ENCODE peak calls at places on chromosomes 13 and 19, in eight cellular contexts. R is upper lobe of right lung, F is breast epithelium, X is Peyer's patch, N is H7, B is adipocyte, Q is left ventricle myocardium inferior, I is hepatocyte. S is an unnamed sample.

GRCh38 chr13:61466280-61466679 is 50.6 kb upstream of the PCDH20 start:
- DNase-seq in R (no peak), F (no peak), X (no peak), N (peak), B (no peak), Q (no peak), I (no peak), S (no peak)

GRCh38 chr13:95023405-95023804 is 277.8 kb downstream of the ABCC4 start:
- DNase-seq in R (no peak), F (no peak), X (no peak), N (no peak), B (no peak), Q (no peak), I (no peak), S (no peak)

GRCh38 chr13:23687614-23688013 is 117.4 kb downstream of the TNFRSF19 start:
- DNase-seq in R (no peak), F (no peak), X (no peak), N (no peak), B (no peak), Q (no peak), I (no peak), S (no peak)

GRCh38 chr13:44410328-44410859 is 36.8 kb downstream of the SERP2 start:
- DNase-seq in R (no peak), F (no peak), X (no peak), N (no peak), B (no peak), Q (no peak), I (no peak), S (no peak)

GRCh38 chr13:41354416-41354815 is 43.3 kb downstream of the NAA16 start:
- DNase-seq in R (no peak), F (no peak), X (no peak), N (no peak), B (no peak), Q (no peak), I (no peak), S (no peak)

GRCh38 chr19:55041627-55042343 is 3.7 kb upstream of the GP6 start:
- DNase-seq in R (peak), F (no peak), X (no peak), N (peak), B (no peak), Q (no peak), I (no peak), S (no peak)

GRCh38 chr13:113723400-113724015 is 35.5 kb upstream of the TMEM255B start:
- DNase-seq in R (no peak), F (no peak), X (no peak), N (no peak), B (peak), Q (no peak), I (no peak), S (no peak)

GRCh38 chr19:47663435-47663910 is 49.7 kb upstream of the EHD2 start:
- DNase-seq in R (no peak), F (no peak), X (no peak), N (no peak), B (peak), Q (no peak), I (peak), S (peak)

GRCh38 chr13:20128459-20128927 is 32.4 kb downstream of the GJA3 start:
- DNase-seq in R (peak), F (no peak), X (no peak), N (peak), B (no peak), Q (no peak), I (peak), S (no peak)

GRCh38 chr19:5321851-5322681 is 18.5 kb downstream of the PTPRS start:
- DNase-seq in R (no peak), F (no peak), X (peak), N (peak), B (no peak), Q (no peak), I (no peak), S (no peak)

GRCh38 chr13:101449971-101450748 is 2.3 kb upstream of the ITGBL1 start:
- DNase-seq in R (no peak), F (peak), X (no peak), N (no peak), B (peak), Q (no peak), I (no peak), S (peak)

GRCh38 chr19:31533114-31533513 is 183.9 kb upstream of the TSHZ3 start:
- DNase-seq in R (no peak), F (no peak), X (no peak), N (no peak), B (no peak), Q (no peak), I (no peak), S (no peak)

GRCh38 chr13:99294198-99294597 is 13.0 kb downstream of the GPR183 start:
- DNase-seq in R (no peak), F (no peak), X (no peak), N (no peak), B (no peak), Q (no peak), I (no peak), S (no peak)

GRCh38 chr19:39236527-39236926 is 8.3 kb downstream of the IFNL3 start:
- DNase-seq in R (no peak), F (no peak), X (peak), N (peak), B (no peak), Q (no peak), I (no peak), S (no peak)

GRCh38 chr19:38451629-38452028 is 18.1 kb downstream of the RYR1 start:
- DNase-seq in R (no peak), F (no peak), X (no peak), N (peak), B (no peak), Q (no peak), I (no peak), S (no peak)

GRCh38 chr13:59687028-59687427 is 476.7 kb downstream of the DIAPH3 start:
- DNase-seq in R (no peak), F (no peak), X (no peak), N (no peak), B (no peak), Q (no peak), I (no peak), S (no peak)

GRCh38 chr19:801030-801860 is 4.0 kb downstream of the PTBP1 start:
- DNase-seq in R (peak), F (no peak), X (no peak), N (peak), B (peak), Q (peak), I (no peak), S (peak)

GRCh38 chr19:6087074-6087506 is 23.2 kb downstream of the RFX2 start:
- DNase-seq in R (peak), F (no peak), X (peak), N (no peak), B (no peak), Q (no peak), I (peak), S (no peak)

GRCh38 chr13:74132768-74133656 is 1.2 kb downstream of the KLF12 start:
- DNase-seq in R (peak), F (no peak), X (peak), N (peak), B (peak), Q (peak), I (peak), S (peak)

GRCh38 chr19:1467228-1467511 is 11.8 kb downstream of the C19orf25 start:
- DNase-seq in R (no peak), F (no peak), X (no peak), N (no peak), B (no peak), Q (no peak), I (no peak), S (no peak)

GRCh38 chr13:75481176-75482069 is 546 bp downstream of the TBC1D4 start:
- DNase-seq in R (peak), F (no peak), X (no peak), N (peak), B (peak), Q (peak), I (peak), S (no peak)

GRCh38 chr19:44820648-44821609 is 12.0 kb downstream of the BCAM start:
- DNase-seq in R (no peak), F (no peak), X (no peak), N (peak), B (no peak), Q (peak), I (no peak), S (no peak)

GRCh38 chr13:19601749-19602725 is 31.4 kb upstream of the MPHOSPH8 start:
- DNase-seq in R (peak), F (no peak), X (no peak), N (peak), B (peak), Q (peak), I (peak), S (peak)

GRCh38 chr13:75771818-75772217 is 135.7 kb downstream of the LMO7 start:
- DNase-seq in R (no peak), F (no peak), X (no peak), N (no peak), B (peak), Q (no peak), I (no peak), S (peak)

GRCh38 chr19:42154471-42155323 is 22.5 kb upstream of the POU2F2 start:
- DNase-seq in R (no peak), F (no peak), X (peak), N (peak), B (no peak), Q (no peak), I (no peak), S (no peak)

GRCh38 chr19:45446944-45447343 is 20.9 kb upstream of the FOSB start:
- DNase-seq in R (no peak), F (peak), X (no peak), N (no peak), B (no peak), Q (no peak), I (peak), S (peak)

GRCh38 chr19:7917292-7918061 is 2.7 kb upstream of the SNAPC2 start:
- DNase-seq in R (peak), F (no peak), X (peak), N (peak), B (peak), Q (no peak), I (peak), S (peak)

GRCh38 chr19:7916137-7916907 is 1.7 kb downstream of the TGFBR3L start:
- DNase-seq in R (peak), F (no peak), X (no peak), N (peak), B (peak), Q (no peak), I (peak), S (no peak)

GRCh38 chr19:7918615-7919421 is 1.3 kb upstream of the SNAPC2 start:
- DNase-seq in R (no peak), F (no peak), X (no peak), N (no peak), B (no peak), Q (no peak), I (no peak), S (no peak)

GRCh38 chr19:7915250-7916136 is 863 bp downstream of the TGFBR3L start:
- DNase-seq in R (peak), F (no peak), X (no peak), N (no peak), B (no peak), Q (no peak), I (no peak), S (no peak)

DNA sequence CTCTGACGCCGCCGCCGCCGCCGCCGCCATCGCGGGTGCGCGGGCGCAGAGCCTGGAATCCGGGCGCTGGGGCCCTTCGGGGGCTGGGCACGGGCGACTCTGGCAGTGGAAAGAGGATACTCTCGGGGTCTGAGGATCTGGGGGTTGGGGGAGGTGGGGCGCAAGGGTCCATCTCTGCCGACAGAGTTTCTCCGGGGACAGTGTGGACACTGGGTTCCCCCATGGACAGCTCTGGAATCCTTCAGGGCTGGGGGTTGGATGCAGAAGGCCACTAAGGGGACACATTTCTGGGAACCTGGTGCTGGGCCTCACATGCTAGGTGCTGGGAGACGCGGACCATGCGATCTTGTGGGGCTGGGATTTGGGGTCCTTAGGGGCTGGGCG is 2.3 kb downstream of the TGFBR3L start:
- DNase-seq in R (no peak), F (no peak), X (no peak), N (no peak), B (no peak), Q (no peak), I (no peak), S (no peak)
- H3K4me3 ChIP-seq in R (peak), F (peak), X (peak), N (peak), B (peak), Q (peak), I (peak), S (peak)

GRCh38 chr19:12995596-12996541 is 594 bp downstream of the NFIX start:
- DNase-seq in R (no peak), F (no peak), X (no peak), N (peak), B (peak), Q (no peak), I (peak), S (peak)

GRCh38 chr19:12994701-12995595 is at the start of gene NFIX:
- DNase-seq in R (peak), F (no peak), X (peak), N (no peak), B (peak), Q (peak), I (peak), S (peak)

GRCh38 chr19:12997225-12997966 is 2.1 kb downstream of the NFIX start:
- DNase-seq in R (no peak), F (no peak), X (no peak), N (peak), B (no peak), Q (no peak), I (no peak), S (no peak)

GRCh38 chr19:12997967-12998940 is 3.0 kb downstream of the NFIX start:
- DNase-seq in R (no peak), F (no peak), X (no peak), N (no peak), B (no peak), Q (no peak), I (no peak), S (no peak)

GRCh38 chr19:12996542-12997094 is 1.3 kb downstream of the NFIX start:
- DNase-seq in R (no peak), F (no peak), X (no peak), N (peak), B (peak), Q (no peak), I (no peak), S (peak)
- H3K4me3 ChIP-seq in R (peak), F (peak), X (peak), N (peak), B (peak), Q (peak), I (peak), S (peak)

GRCh38 chr19:58277197-58277596 is 1.6 kb upstream of the ZNF8 start:
- DNase-seq in R (no peak), F (no peak), X (no peak), N (no peak), B (no peak), Q (no peak), I (no peak), S (no peak)
- H3K4me3 ChIP-seq in R (no peak), F (peak), X (no peak), N (no peak), B (peak), Q (peak), I (no peak), S (no peak)

GRCh38 chr13:85204668-85205344 is 594.4 kb downstream of the SLITRK6 start:
- DNase-seq in R (no peak), F (no peak), X (no peak), N (peak), B (no peak), Q (no peak), I (no peak), S (no peak)
- H3K4me3 ChIP-seq in R (no peak), F (no peak), X (no peak), N (no peak), B (no peak), Q (no peak), I (no peak), S (no peak)

GRCh38 chr19:40597329-40597838 is 3.8 kb upstream of the LTBP4 start:
- DNase-seq in R (no peak), F (no peak), X (no peak), N (no peak), B (no peak), Q (no peak), I (no peak), S (no peak)

GRCh38 chr19:40598121-40598917 is 2.9 kb upstream of the LTBP4 start:
- DNase-seq in R (peak), F (peak), X (peak), N (peak), B (peak), Q (peak), I (peak), S (peak)

GRCh38 chr19:40598918-40599307 is 2.3 kb upstream of the LTBP4 start:
- DNase-seq in R (no peak), F (no peak), X (no peak), N (no peak), B (no peak), Q (no peak), I (no peak), S (no peak)

GRCh38 chr19:40594657-40595077 is 6.5 kb upstream of the LTBP4 start:
- DNase-seq in R (no peak), F (no peak), X (no peak), N (peak), B (no peak), Q (no peak), I (no peak), S (no peak)

GRCh38 chr19:40596608-40597328 is 4.4 kb upstream of the LTBP4 start:
- DNase-seq in R (peak), F (no peak), X (no peak), N (peak), B (peak), Q (peak), I (peak), S (no peak)
- H3K4me3 ChIP-seq in R (peak), F (peak), X (no peak), N (peak), B (no peak), Q (peak), I (peak), S (peak)

GRCh38 chr13:33272531-33273124 is 12.9 kb downstream of the STARD13 start:
- DNase-seq in R (no peak), F (no peak), X (no peak), N (no peak), B (no peak), Q (no peak), I (peak), S (no peak)
- H3K4me3 ChIP-seq in R (no peak), F (no peak), X (no peak), N (no peak), B (no peak), Q (peak), I (no peak), S (no peak)

S was measured in AG10803.